ENCODE peak calls at places on chromosome 14, in six cellular contexts. N, Q, V, E, U and C are unnamed samples.

GRCh38 chr14:32657081-32657480 is 281.6 kb upstream of the NPAS3 start:
- DNase-seq in E (peak; percentile 87), U (peak; percentile 12), Q (peak; percentile 75), N (no peak), V (no peak), C (no peak)

GRCh38 chr14:90556050-90556477 is 159.2 kb downstream of the CALM1 start:
- DNase-seq in U (no peak), V (no peak), N (no peak), E (no peak), Q (peak; percentile 32), C (no peak)

GRCh38 chr14:60736494-60736893 is 1.9 kb downstream of the MNAT1 start:
- DNase-seq in E (no peak), U (no peak), Q (peak; percentile 82), N (no peak), V (no peak), C (no peak)

GRCh38 chr14:99410019-99410418 is 70.6 kb downstream of the SETD3 start:
- DNase-seq in U (no peak), N (no peak), E (no peak), V (no peak), Q (no peak), C (no peak)

GRCh38 chr14:52000019-52000582 is 10.8 kb downstream of the RTRAF start:
- DNase-seq in Q (peak; percentile 49), E (no peak), U (no peak), V (no peak), N (no peak), C (no peak)

GRCh38 chr14:78530078-78530477 is 359.9 kb downstream of the NRXN3 start:
- DNase-seq in N (no peak), Q (peak; percentile 26), U (no peak), E (peak; percentile 13), V (no peak), C (no peak)

GRCh38 chr14:34344318-34344717 is 117.7 kb downstream of the SPTSSA start:
- DNase-seq in U (no peak), Q (no peak), V (no peak), N (no peak), E (no peak), C (no peak)

GRCh38 chr14:100383727-100384158 is 60.6 kb downstream of the SLC25A47 start:
- DNase-seq in N (peak; percentile 65), U (no peak), V (peak; percentile 64), E (peak; percentile 88), Q (peak; percentile 80), C (peak; percentile 37)

GRCh38 chr14:101220921-101221510 is 317.5 kb upstream of the RTL1 start:
- DNase-seq in Q (no peak), E (no peak), U (no peak), N (no peak), V (no peak), C (no peak)

GRCh38 chr14:68535404-68536024 is 257.4 kb downstream of the ZFP36L1 start:
- DNase-seq in V (no peak), Q (peak; percentile 95), N (no peak), U (no peak), E (no peak), C (no peak)